ENCODE peak calls at places on chromosomes 11 and 22, in seven cellular contexts. One of them, this sample, is unnamed.

GRCh38 chr22:46864314-46865051 is 102.0 kb downstream of the TBC1D22A start:
- DNase-seq in GM12891: no peak
- DNase-seq in tibial nerve: no peak
- DNase-seq in AG04450: no peak
- DNase-seq in T-helper 2 cell: no peak
- DNase-seq in T-cell: no peak
- DNase-seq in stromal cell of bone marrow: no peak
- DNase-seq in this sample: no peak

GRCh38 chr11:124415356-124415923 is 9.2 kb downstream of the OR8B4 start:
- DNase-seq in GM12891: no peak
- DNase-seq in tibial nerve: no peak
- DNase-seq in AG04450: peak
- DNase-seq in T-helper 2 cell: no peak
- DNase-seq in T-cell: no peak
- DNase-seq in stromal cell of bone marrow: peak
- DNase-seq in this sample: no peak

GRCh38 chr11:124123587-124123986 is 8.3 kb downstream of the VWA5A start:
- DNase-seq in GM12891: no peak
- DNase-seq in tibial nerve: no peak
- DNase-seq in AG04450: no peak
- DNase-seq in T-helper 2 cell: no peak
- DNase-seq in T-cell: no peak
- DNase-seq in stromal cell of bone marrow: no peak
- DNase-seq in this sample: no peak

GRCh38 chr11:109071712-109072524 is 350.1 kb upstream of the C11orf87 start:
- DNase-seq in GM12891: no peak
- DNase-seq in tibial nerve: no peak
- DNase-seq in AG04450: peak
- DNase-seq in T-helper 2 cell: no peak
- DNase-seq in T-cell: no peak
- DNase-seq in stromal cell of bone marrow: peak
- DNase-seq in this sample: no peak

GRCh38 chr11:121589946-121590537 is 137.3 kb upstream of the SORL1-AS1 start:
- DNase-seq in GM12891: peak
- DNase-seq in tibial nerve: no peak
- DNase-seq in AG04450: no peak
- DNase-seq in T-helper 2 cell: no peak
- DNase-seq in T-cell: no peak
- DNase-seq in stromal cell of bone marrow: no peak
- DNase-seq in this sample: no peak

GRCh38 chr11:2697871-2698270 is 1.9 kb downstream of the KCNQ1OT1 start:
- DNase-seq in GM12891: no peak
- DNase-seq in tibial nerve: no peak
- DNase-seq in AG04450: no peak
- DNase-seq in T-helper 2 cell: no peak
- DNase-seq in T-cell: no peak
- DNase-seq in stromal cell of bone marrow: no peak
- DNase-seq in this sample: no peak

GRCh38 chr11:62974848-62975522 is 9.8 kb downstream of the SLC22A6 start:
- DNase-seq in GM12891: no peak
- DNase-seq in tibial nerve: no peak
- DNase-seq in AG04450: no peak
- DNase-seq in T-helper 2 cell: no peak
- DNase-seq in T-cell: no peak
- DNase-seq in stromal cell of bone marrow: no peak
- DNase-seq in this sample: no peak

GRCh38 chr11:65506770-65507485 is 8.1 kb downstream of the MALAT1 start:
- DNase-seq in GM12891: no peak
- DNase-seq in tibial nerve: no peak
- DNase-seq in AG04450: peak
- DNase-seq in T-helper 2 cell: peak
- DNase-seq in T-cell: no peak
- DNase-seq in stromal cell of bone marrow: peak
- DNase-seq in this sample: no peak

GRCh38 chr22:39519681-39520053 is 695 bp upstream of the ATF4 start:
- DNase-seq in GM12891: no peak
- DNase-seq in tibial nerve: peak
- DNase-seq in AG04450: no peak
- DNase-seq in T-helper 2 cell: no peak
- DNase-seq in T-cell: no peak
- DNase-seq in stromal cell of bone marrow: no peak
- DNase-seq in this sample: no peak

GRCh38 chr11:112318193-112318592 is 57.5 kb upstream of the PLET1 start:
- DNase-seq in GM12891: no peak
- DNase-seq in tibial nerve: no peak
- DNase-seq in AG04450: peak
- DNase-seq in T-helper 2 cell: no peak
- DNase-seq in T-cell: no peak
- DNase-seq in stromal cell of bone marrow: peak
- DNase-seq in this sample: no peak

GRCh38 chr11:87597696-87598095 is 560.0 kb downstream of the TMEM135 start:
- DNase-seq in GM12891: no peak
- DNase-seq in tibial nerve: no peak
- DNase-seq in AG04450: no peak
- DNase-seq in T-helper 2 cell: no peak
- DNase-seq in T-cell: no peak
- DNase-seq in stromal cell of bone marrow: no peak
- DNase-seq in this sample: no peak

GRCh38 chr22:24760708-24761306 is 13.7 kb downstream of the PIWIL3 start:
- DNase-seq in GM12891: no peak
- DNase-seq in tibial nerve: no peak
- DNase-seq in AG04450: no peak
- DNase-seq in T-helper 2 cell: no peak
- DNase-seq in T-cell: no peak
- DNase-seq in stromal cell of bone marrow: no peak
- DNase-seq in this sample: no peak

GRCh38 chr11:131530411-131530810 is 160.0 kb downstream of the NTM start:
- DNase-seq in GM12891: no peak
- DNase-seq in tibial nerve: no peak
- DNase-seq in AG04450: no peak
- DNase-seq in T-helper 2 cell: no peak
- DNase-seq in T-cell: no peak
- DNase-seq in stromal cell of bone marrow: no peak
- DNase-seq in this sample: no peak

GRCh38 chr11:113628912-113629311 is 77.2 kb downstream of the TMPRSS5 start:
- DNase-seq in GM12891: no peak
- DNase-seq in tibial nerve: no peak
- DNase-seq in AG04450: no peak
- DNase-seq in T-helper 2 cell: no peak
- DNase-seq in T-cell: no peak
- DNase-seq in stromal cell of bone marrow: no peak
- DNase-seq in this sample: no peak

GRCh38 chr11:102312656-102313055 is 4.6 kb upstream of the BIRC3 start:
- DNase-seq in GM12891: no peak
- DNase-seq in tibial nerve: no peak
- DNase-seq in AG04450: no peak
- DNase-seq in T-helper 2 cell: no peak
- DNase-seq in T-cell: no peak
- DNase-seq in stromal cell of bone marrow: no peak
- DNase-seq in this sample: peak

GRCh38 chr11:19739872-19740271 is 27.2 kb downstream of the NAV2 start:
- DNase-seq in GM12891: no peak
- DNase-seq in tibial nerve: no peak
- DNase-seq in AG04450: no peak
- DNase-seq in T-helper 2 cell: no peak
- DNase-seq in T-cell: no peak
- DNase-seq in stromal cell of bone marrow: no peak
- DNase-seq in this sample: no peak

GRCh38 chr11:104564921-104565580 is 333.2 kb downstream of the CASP12 start:
- DNase-seq in GM12891: no peak
- DNase-seq in tibial nerve: no peak
- DNase-seq in AG04450: no peak
- DNase-seq in T-helper 2 cell: no peak
- DNase-seq in T-cell: no peak
- DNase-seq in stromal cell of bone marrow: no peak
- DNase-seq in this sample: no peak

GRCh38 chr11:111450480-111451320 is 61.5 kb downstream of the BTG4 start:
- DNase-seq in GM12891: peak
- DNase-seq in tibial nerve: no peak
- DNase-seq in AG04450: no peak
- DNase-seq in T-helper 2 cell: no peak
- DNase-seq in T-cell: no peak
- DNase-seq in stromal cell of bone marrow: no peak
- DNase-seq in this sample: no peak

GRCh38 chr11:47667555-47667954 is 25.2 kb upstream of the MTCH2 start:
- DNase-seq in GM12891: no peak
- DNase-seq in tibial nerve: no peak
- DNase-seq in AG04450: no peak
- DNase-seq in T-helper 2 cell: no peak
- DNase-seq in T-cell: no peak
- DNase-seq in stromal cell of bone marrow: no peak
- DNase-seq in this sample: no peak

GRCh38 chr11:27313157-27313821 is 49.7 kb downstream of the CCDC34 start:
- DNase-seq in GM12891: no peak
- DNase-seq in tibial nerve: no peak
- DNase-seq in AG04450: no peak
- DNase-seq in T-helper 2 cell: no peak
- DNase-seq in T-cell: no peak
- DNase-seq in stromal cell of bone marrow: no peak
- DNase-seq in this sample: no peak

GRCh38 chr11:45089251-45089650 is 57.2 kb upstream of the PRDM11 start:
- DNase-seq in GM12891: no peak
- DNase-seq in tibial nerve: peak
- DNase-seq in AG04450: peak
- DNase-seq in T-helper 2 cell: no peak
- DNase-seq in T-cell: no peak
- DNase-seq in stromal cell of bone marrow: peak
- DNase-seq in this sample: no peak

GRCh38 chr11:34614334-34615113 is 6.4 kb upstream of the EHF start:
- DNase-seq in GM12891: no peak
- DNase-seq in tibial nerve: no peak
- DNase-seq in AG04450: peak
- DNase-seq in T-helper 2 cell: no peak
- DNase-seq in T-cell: no peak
- DNase-seq in stromal cell of bone marrow: peak
- DNase-seq in this sample: no peak

GRCh38 chr11:122439911-122440782 is 215.4 kb upstream of the UBASH3B start:
- DNase-seq in GM12891: no peak
- DNase-seq in tibial nerve: no peak
- DNase-seq in AG04450: no peak
- DNase-seq in T-helper 2 cell: no peak
- DNase-seq in T-cell: no peak
- DNase-seq in stromal cell of bone marrow: peak
- DNase-seq in this sample: no peak

GRCh38 chr22:20438066-20438677 is 547 bp upstream of the SCARF2 start:
- DNase-seq in GM12891: no peak
- DNase-seq in tibial nerve: no peak
- DNase-seq in AG04450: no peak
- DNase-seq in T-helper 2 cell: no peak
- DNase-seq in T-cell: no peak
- DNase-seq in stromal cell of bone marrow: no peak
- DNase-seq in this sample: no peak

GRCh38 chr22:26852176-26852575 is 194.8 kb downstream of the MIAT start:
- DNase-seq in GM12891: no peak
- DNase-seq in tibial nerve: no peak
- DNase-seq in AG04450: no peak
- DNase-seq in T-helper 2 cell: no peak
- DNase-seq in T-cell: no peak
- DNase-seq in stromal cell of bone marrow: no peak
- DNase-seq in this sample: no peak

GRCh38 chr11:27968461-27968860 is 139.5 kb downstream of the KIF18A start:
- DNase-seq in GM12891: no peak
- DNase-seq in tibial nerve: no peak
- DNase-seq in AG04450: no peak
- DNase-seq in T-helper 2 cell: no peak
- DNase-seq in T-cell: no peak
- DNase-seq in stromal cell of bone marrow: no peak
- DNase-seq in this sample: no peak

GRCh38 chr11:100925935-100926334 is 203.7 kb downstream of the PGR start:
- DNase-seq in GM12891: no peak
- DNase-seq in tibial nerve: no peak
- DNase-seq in AG04450: no peak
- DNase-seq in T-helper 2 cell: no peak
- DNase-seq in T-cell: no peak
- DNase-seq in stromal cell of bone marrow: peak
- DNase-seq in this sample: no peak

GRCh38 chr22:49554741-49555140 is 272.9 kb downstream of the BRD1 start:
- DNase-seq in GM12891: no peak
- DNase-seq in tibial nerve: peak
- DNase-seq in AG04450: no peak
- DNase-seq in T-helper 2 cell: no peak
- DNase-seq in T-cell: no peak
- DNase-seq in stromal cell of bone marrow: no peak
- DNase-seq in this sample: no peak

GRCh38 chr22:17782158-17782557 is 7.9 kb upstream of the BID start:
- DNase-seq in GM12891: no peak
- DNase-seq in tibial nerve: no peak
- DNase-seq in AG04450: no peak
- DNase-seq in T-helper 2 cell: no peak
- DNase-seq in T-cell: no peak
- DNase-seq in stromal cell of bone marrow: no peak
- DNase-seq in this sample: no peak

GRCh38 chr22:23289851-23290724 is 109.8 kb downstream of the BCR start:
- DNase-seq in GM12891: peak
- DNase-seq in tibial nerve: peak
- DNase-seq in AG04450: no peak
- DNase-seq in T-helper 2 cell: peak
- DNase-seq in T-cell: peak
- DNase-seq in stromal cell of bone marrow: peak
- DNase-seq in this sample: peak

GRCh38 chr11:126824035-126824607 is 176.4 kb downstream of the KIRREL3 start:
- DNase-seq in GM12891: no peak
- DNase-seq in tibial nerve: no peak
- DNase-seq in AG04450: no peak
- DNase-seq in T-helper 2 cell: no peak
- DNase-seq in T-cell: no peak
- DNase-seq in stromal cell of bone marrow: no peak
- DNase-seq in this sample: no peak

GRCh38 chr11:92580931-92581330 is 356.3 kb downstream of the FAT3 start:
- DNase-seq in GM12891: no peak
- DNase-seq in tibial nerve: no peak
- DNase-seq in AG04450: no peak
- DNase-seq in T-helper 2 cell: no peak
- DNase-seq in T-cell: no peak
- DNase-seq in stromal cell of bone marrow: no peak
- DNase-seq in this sample: no peak

GRCh38 chr11:726278-726915 is 20.4 kb downstream of the EPS8L2 start:
- DNase-seq in GM12891: no peak
- DNase-seq in tibial nerve: no peak
- DNase-seq in AG04450: no peak
- DNase-seq in T-helper 2 cell: peak
- DNase-seq in T-cell: peak
- DNase-seq in stromal cell of bone marrow: no peak
- DNase-seq in this sample: peak

This sample was measured in immature natural killer cell.